ENCODE peak calls at places on chromosomes 16 and 17, in eight cellular contexts. L, X, O, T, Z, V, G and U are unnamed samples.

GRCh38 chr17:17151055-17151454 is 55.1 kb downstream of the PLD6 start:
- DNase-seq in L (no peak), G (peak; percentile 29), Z (no peak), T (peak; percentile 84), O (peak; percentile 87), X (no peak), V (no peak), U (no peak)

GRCh38 chr17:70776446-70776845 is 607.1 kb downstream of the KCNJ2 start:
- DNase-seq in O (no peak), L (no peak), X (no peak), G (no peak), T (no peak), Z (no peak), V (no peak), U (no peak)

GRCh38 chr17:79707931-79708891 is 22.5 kb upstream of the ENPP7 start:
- DNase-seq in G (no peak), T (no peak), O (peak; percentile 3), X (peak; percentile 28), V (peak; percentile 71), Z (peak; percentile 75), L (no peak), U (peak; percentile 92)

GRCh38 chr17:72640415-72641165 is 451.9 kb downstream of the SLC39A11 start:
- DNase-seq in T (no peak), L (no peak), G (no peak), X (no peak), V (no peak), Z (peak; percentile 31), O (no peak), U (no peak)

GRCh38 chr16:19912445-19913305 is 28.0 kb upstream of the GPRC5B start:
- DNase-seq in L (no peak), G (no peak), Z (no peak), X (no peak), T (peak; percentile 72), O (peak; percentile 33), V (no peak), U (peak; percentile 49)

GRCh38 chr16:79051313-79051712 is 549.2 kb downstream of the MAF start:
- DNase-seq in G (no peak), V (no peak), O (no peak), Z (no peak), L (no peak), T (no peak), X (no peak), U (no peak)

GRCh38 chr17:63447688-63448005 is 1.5 kb upstream of the CYB561 start:
- DNase-seq in O (no peak), X (no peak), T (peak; percentile 35), G (no peak), V (no peak), Z (no peak), L (no peak), U (no peak)

GRCh38 chr17:40480501-40481003 is 20.9 kb downstream of the TNS4 start:
- DNase-seq in G (no peak), V (peak; percentile 67), O (no peak), Z (no peak), L (no peak), T (no peak), X (peak; percentile 78), U (peak; percentile 93)

GRCh38 chr16:84928679-84929420 is 82.5 kb downstream of the ZDHHC7 start:
- DNase-seq in X (no peak), V (no peak), L (no peak), G (no peak), Z (no peak), O (no peak), T (peak; percentile 79), U (no peak)

GRCh38 chr17:62135742-62136141 is 70.7 kb upstream of the MED13 start:
- DNase-seq in V (no peak), O (no peak), L (no peak), Z (no peak), T (no peak), G (no peak), X (no peak), U (no peak)

GRCh38 chr17:78528541-78528940 is 48.7 kb downstream of the DNAH17 start:
- DNase-seq in Z (no peak), X (no peak), V (no peak), G (no peak), O (no peak), T (no peak), L (no peak), U (peak; percentile 61)

GRCh38 chr16:16090238-16090637 is 133.1 kb downstream of the ABCC6 start:
- DNase-seq in V (no peak), T (no peak), O (no peak), Z (no peak), L (no peak), G (no peak), X (no peak), U (no peak)

GRCh38 chr16:50282010-50282538 is 15.7 kb downstream of the ADCY7 start:
- DNase-seq in L (no peak), T (no peak), X (peak; percentile 51), V (peak; percentile 93), G (no peak), Z (no peak), O (no peak), U (no peak)

GRCh38 chr17:66949501-66949900 is 15.0 kb upstream of the CACNG4 start:
- DNase-seq in Z (no peak), T (peak; percentile 69), G (no peak), O (no peak), L (no peak), V (no peak), X (no peak), U (no peak)

GRCh38 chr16:354971-355441 is 2.5 kb upstream of the AXIN1 start:
- DNase-seq in T (no peak), L (no peak), O (no peak), V (no peak), G (no peak), Z (no peak), X (no peak), U (no peak)

GRCh38 chr16:65388592-65388991 is 266.7 kb upstream of the CDH11 start:
- DNase-seq in L (no peak), X (no peak), Z (no peak), O (no peak), T (no peak), V (no peak), G (no peak), U (no peak)

GRCh38 chr17:28258347-28258887 is 60.6 kb upstream of the TMEM97 start:
- DNase-seq in X (no peak), L (no peak), Z (no peak), G (no peak), V (no peak), O (no peak), T (peak; percentile 33), U (no peak)

GRCh38 chr16:57284206-57284951 is at the start of gene PLLP:
- DNase-seq in G (no peak), V (no peak), X (no peak), L (no peak), O (no peak), Z (peak; percentile 68), T (peak; percentile 63), U (peak; percentile 85)

GRCh38 chr16:35664091-35664693 is 2204.8 kb downstream of the TP53TG3F start:
- DNase-seq in T (no peak), G (no peak), L (no peak), O (no peak), Z (no peak), X (no peak), V (no peak), U (no peak)

GRCh38 chr17:34723875-34724274 is 144.5 kb downstream of the TMEM132E start:
- DNase-seq in O (no peak), G (no peak), Z (no peak), T (no peak), V (no peak), X (no peak), L (no peak), U (peak; percentile 44)

GRCh38 chr17:45440161-45440859 is 7.6 kb upstream of the ARHGAP27 start:
- DNase-seq in X (no peak), V (peak; percentile 35), G (no peak), T (no peak), L (no peak), Z (peak; percentile 48), O (no peak), U (peak; percentile 83)

GRCh38 chr17:76492989-76493501 is 8.2 kb downstream of the RHBDF2 start:
- DNase-seq in T (peak; percentile 80), O (no peak), X (peak; percentile 28), G (peak; percentile 68), V (peak; percentile 81), L (no peak), Z (no peak), U (no peak)

GRCh38 chr16:57409065-57409464 is 4.5 kb downstream of the CCL17 start:
- DNase-seq in G (no peak), O (no peak), Z (no peak), X (no peak), L (no peak), V (no peak), T (no peak), U (no peak)

GRCh38 chr16:85531516-85531915 is 81.6 kb upstream of the GSE1 start:
- DNase-seq in X (no peak), L (no peak), T (no peak), O (no peak), V (no peak), G (no peak), Z (no peak), U (no peak)

GRCh38 chr16:14125030-14125681 is 54.0 kb downstream of the MRTFB start:
- DNase-seq in T (no peak), O (no peak), V (no peak), Z (peak; percentile 16), L (no peak), X (no peak), G (no peak), U (no peak)

GRCh38 chr17:77842148-77842905 is 116.2 kb upstream of the TNRC6C start:
- DNase-seq in X (no peak), L (no peak), V (no peak), Z (no peak), O (no peak), T (peak; percentile 20), G (no peak), U (no peak)

GRCh38 chr16:6286176-6286575 is 1046.5 kb upstream of the RBFOX1 start:
- DNase-seq in G (no peak), O (no peak), L (no peak), V (no peak), Z (no peak), T (no peak), X (no peak), U (no peak)

GRCh38 chr16:1311738-1312458 is 2.5 kb downstream of the UBE2I start:
- DNase-seq in T (no peak), L (no peak), O (no peak), G (no peak), X (no peak), V (no peak), Z (no peak), U (no peak)

GRCh38 chr16:69005641-69006355 is 99.7 kb upstream of the HAS3 start:
- DNase-seq in O (no peak), X (no peak), G (no peak), T (no peak), L (no peak), V (no peak), Z (no peak), U (no peak)

GRCh38 chr16:68091604-68092261 is 6.6 kb downstream of the NFATC3 start:
- DNase-seq in O (peak; percentile 28), V (no peak), T (peak; percentile 23), X (no peak), L (peak; percentile 70), Z (no peak), G (no peak), U (no peak)

GRCh38 chr16:87621976-87622713 is 19.8 kb downstream of the JPH3 start:
- DNase-seq in O (no peak), T (no peak), X (no peak), V (no peak), Z (no peak), G (no peak), L (no peak), U (no peak)

GRCh38 chr16:62639890-62640289 is 603.7 kb upstream of the CDH8 start:
- DNase-seq in L (no peak), X (no peak), V (no peak), G (no peak), Z (no peak), T (no peak), O (no peak), U (no peak)

GRCh38 chr17:68036304-68037147 is 991 bp downstream of the KPNA2 start:
- DNase-seq in V (peak; percentile 46), L (no peak), T (no peak), O (no peak), G (no peak), Z (no peak), X (no peak), U (no peak)

GRCh38 chr16:54050281-54051210 is 236.0 kb downstream of the IRX3 start:
- DNase-seq in T (no peak), O (no peak), Z (peak; percentile 60), V (no peak), X (no peak), G (no peak), L (no peak), U (peak; percentile 81)